ENCODE peak calls at places on chromosomes 1 and 21, in four cellular contexts. T, H, M and S are unnamed samples. For H3K4me1, the result is how much of the 10 kb centered on the place peaks cover.

GRCh38 chr1:8283058-8283884 is 34.6 kb upstream of the SLC45A1 start:
- DNase-seq in T (no peak), H (no peak), M (no peak), S (no peak)

GRCh38 chr1:158019177-158019868 is 25.9 kb downstream of the KIRREL1 start:
- DNase-seq in T (no peak), H (no peak), M (no peak), S (no peak)

GRCh38 chr1:54542962-54543539 is 5.0 kb upstream of the ACOT11 start:
- DNase-seq in T (no peak), H (no peak), M (no peak), S (no peak)

GRCh38 chr1:39700348-39700747 is 9.1 kb upstream of the HPCAL4 start:
- DNase-seq in T (no peak), H (no peak), M (no peak), S (no peak)

GRCh38 chr1:159584536-159584935 is 3.1 kb upstream of the APCS start:
- DNase-seq in T (no peak), H (no peak), M (no peak), S (no peak)

GRCh38 chr1:38209986-38210385 is 163.4 kb upstream of the POU3F1 start:
- DNase-seq in T (no peak), H (no peak), M (no peak), S (no peak)

GRCh38 chr1:29202053-29202452 is 20.4 kb upstream of the SRSF4 start:
- DNase-seq in T (no peak), H (no peak), M (no peak), S (no peak)

GRCh38 chr1:59062743-59063142 is 234.2 kb upstream of the FGGY start:
- DNase-seq in T (no peak), H (no peak), M (no peak), S (no peak)

GRCh38 chr1:23743287-23744052 is at the start of gene ELOA:
- DNase-seq in T (peak), H (no peak), M (peak), S (peak)

GRCh38 chr1:244758700-244759099 is 76.8 kb upstream of the COX20 start:
- DNase-seq in T (no peak), H (no peak), M (no peak), S (no peak)

GRCh38 chr1:244761279-244761678 is 74.2 kb upstream of the COX20 start:
- DNase-seq in T (no peak), H (no peak), M (no peak), S (no peak)

GRCh38 chr1:41312991-41313645 is 48.1 kb upstream of the FOXO6 start:
- DNase-seq in T (no peak), H (no peak), M (no peak), S (no peak)

GRCh38 chr1:110916669-110917306 is 43.8 kb downstream of the CD53 start:
- DNase-seq in T (no peak), H (no peak), M (no peak), S (no peak)

GRCh38 chr21:32455548-32455947 is 43.0 kb downstream of the EVA1C start:
- DNase-seq in T (no peak), H (no peak), M (no peak), S (no peak)

GRCh38 chr1:1788646-1789431 is 10.6 kb upstream of the NADK start:
- DNase-seq in T (peak), H (no peak), M (no peak), S (no peak)

GRCh38 chr1:78831731-78832360 is 174.7 kb downstream of the ADGRL4 start:
- DNase-seq in T (no peak), H (no peak), M (no peak), S (no peak)

GRCh38 chr1:151638074-151638775 is 26.4 kb downstream of the SNX27 start:
- DNase-seq in T (no peak), H (no peak), M (no peak), S (no peak)

GRCh38 chr1:155969377-155969791 is 9.0 kb downstream of the ARHGEF2 start:
- DNase-seq in T (peak), H (no peak), M (no peak), S (no peak)

GRCh38 chr1:167424038-167424619 is 94.2 kb downstream of the CD247 start:
- DNase-seq in T (no peak), H (no peak), M (no peak), S (no peak)

GRCh38 chr1:186213225-186213607 is 161.8 kb downstream of the TPR start:
- DNase-seq in T (no peak), H (no peak), M (no peak), S (no peak)

GRCh38 chr1:235633220-235633540 is 16.4 kb downstream of the GNG4 start:
- DNase-seq in T (no peak), H (no peak), M (no peak), S (no peak)

GRCh38 chr1:233788687-233789086 is 115.8 kb upstream of the SLC35F3 start:
- DNase-seq in T (no peak), H (no peak), M (no peak), S (no peak)

GRCh38 chr1:170530972-170531757 is 801 bp upstream of the GORAB start:
- DNase-seq in T (no peak), H (no peak), M (no peak), S (peak)

GRCh38 chr1:8004113-8004802 is 21.9 kb downstream of the ERRFI1 start:
- DNase-seq in T (peak), H (no peak), M (no peak), S (no peak)

GRCh38 chr1:226590626-226591025 is 42.1 kb downstream of the STUM start:
- DNase-seq in T (no peak), H (no peak), M (no peak), S (no peak)

GRCh38 chr1:118113261-118113660 is 71.8 kb downstream of the SPAG17 start:
- DNase-seq in T (no peak), H (no peak), M (no peak), S (no peak)

GRCh38 chr1:220084460-220084859 is 5.1 kb downstream of the BPNT1 start:
- DNase-seq in T (no peak), H (no peak), M (no peak), S (no peak)

GRCh38 chr1:55337801-55338447 is 122.8 kb upstream of the USP24 start:
- DNase-seq in T (no peak), H (no peak), M (no peak), S (no peak)

GRCh38 chr1:172630868-172631267 is 28.0 kb upstream of the FASLG start:
- DNase-seq in T (no peak), H (no peak), M (no peak), S (no peak)

GRCh38 chr21:21199342-21200102 is 201.3 kb downstream of the NCAM2 start:
- DNase-seq in T (no peak), H (no peak), M (no peak), S (no peak)

GRCh38 chr1:29653034-29653810 is 416.9 kb downstream of the PTPRU start:
- DNase-seq in T (no peak), H (peak), M (no peak), S (no peak)

GRCh38 chr1:114479134-114479533 is 31.9 kb downstream of the TRIM33 start:
- DNase-seq in T (no peak), H (no peak), M (no peak), S (no peak)

GRCh38 chr1:106621853-106622252 is 434.6 kb upstream of the PRMT6 start:
- DNase-seq in T (no peak), H (no peak), M (no peak), S (no peak)

GRCh38 chr1:41528106-41528505 is 43.6 kb upstream of the EDN2 start:
- DNase-seq in T (no peak), H (no peak), M (no peak), S (no peak)

GRCh38 chr1:59703226-59703917 is 111.4 kb upstream of the HOOK1 start:
- DNase-seq in T (no peak), H (no peak), M (no peak), S (no peak)

GRCh38 chr1:86507935-86508582 is 38.8 kb upstream of the CLCA4 start:
- DNase-seq in T (no peak), H (no peak), M (peak), S (peak)

GRCh38 chr1:206912445-206913095 is 9.2 kb downstream of the FCMR start:
- DNase-seq in T (peak), H (no peak), M (peak), S (peak)

GRCh38 chr1:57796609-57797008 is 372.7 kb upstream of the DAB1 start:
- DNase-seq in T (no peak), H (no peak), M (no peak), S (no peak)

GRCh38 chr21:31173881-31174555 is 135.7 kb upstream of the KRTAP19-8 start:
- DNase-seq in T (no peak), H (no peak), M (no peak), S (peak)

GRCh38 chr1:93715529-93716126 is 34.0 kb upstream of the BCAR3 start:
- DNase-seq in T (no peak), H (no peak), M (no peak), S (no peak)
- H3K4me1 ChIP-seq in T (under half), H (under half), M (under half), S (under half)

DNA sequence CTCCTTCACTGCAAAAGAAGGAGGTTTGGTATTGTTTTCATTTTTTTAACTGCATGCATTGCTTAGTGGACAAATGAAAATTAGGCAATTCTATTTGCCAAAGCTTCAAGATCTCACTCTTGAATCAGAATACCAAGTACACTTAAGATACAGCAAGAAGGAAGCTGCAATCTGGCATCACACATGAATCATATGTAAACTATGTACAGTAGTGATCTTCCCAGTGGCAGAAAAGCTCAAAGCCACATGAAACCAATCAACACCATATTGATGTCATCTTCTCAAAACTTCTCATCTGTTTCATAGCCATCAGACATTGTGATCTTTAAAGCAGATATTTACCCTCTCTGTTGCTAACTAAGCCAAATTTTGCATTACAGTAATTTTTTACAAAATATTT is 550.1 kb downstream of the LTN1 start:
- DNase-seq in T (no peak), H (no peak), M (no peak), S (no peak)
- H3K4me1 ChIP-seq in T (under half), H (under half), M (under half), S (under half)

GRCh38 chr1:239815074-239815473 is 276.6 kb upstream of the FMN2 start:
- DNase-seq in T (no peak), H (no peak), M (no peak), S (no peak)

GRCh38 chr1:239812580-239812979 is 279.1 kb upstream of the FMN2 start:
- DNase-seq in T (no peak), H (no peak), M (no peak), S (no peak)

GRCh38 chr1:239811211-239811902 is 280.3 kb upstream of the FMN2 start:
- DNase-seq in T (no peak), H (no peak), M (no peak), S (no peak)

GRCh38 chr1:239816090-239816812 is 275.4 kb upstream of the FMN2 start:
- DNase-seq in T (no peak), H (no peak), M (no peak), S (no peak)

DNA sequence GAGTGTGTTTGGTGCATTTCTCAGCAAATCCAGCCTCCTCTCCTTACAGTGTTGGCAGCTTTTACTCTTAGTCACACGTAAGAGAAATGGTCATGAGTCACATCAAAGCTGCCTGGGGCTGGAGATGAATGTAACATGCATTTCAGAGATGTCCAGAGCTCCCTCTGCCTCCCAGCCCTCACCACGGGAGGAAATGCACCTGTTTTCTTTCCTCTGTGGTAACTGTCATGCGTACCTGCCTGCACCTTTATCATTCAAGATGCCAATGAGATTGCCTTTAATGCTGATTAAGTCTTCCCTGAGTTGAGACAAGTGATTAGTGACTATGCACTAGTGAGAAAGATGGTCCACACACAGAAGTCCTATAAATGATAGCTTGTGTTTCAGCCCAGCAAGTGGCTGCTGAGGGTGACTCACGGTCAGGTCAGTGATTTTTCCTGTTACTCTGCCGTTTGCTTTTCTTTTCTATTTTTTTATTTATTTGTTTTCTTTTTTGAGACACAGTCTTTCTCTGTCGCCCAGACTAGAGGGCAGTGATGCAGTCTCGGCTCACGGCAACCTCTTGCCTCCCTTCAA is 277.3 kb upstream of the FMN2 start:
- DNase-seq in T (no peak), H (no peak), M (no peak), S (no peak)
- H3K4me1 ChIP-seq in T (under half), H (under half), M (under half), S (under half)

DNA sequence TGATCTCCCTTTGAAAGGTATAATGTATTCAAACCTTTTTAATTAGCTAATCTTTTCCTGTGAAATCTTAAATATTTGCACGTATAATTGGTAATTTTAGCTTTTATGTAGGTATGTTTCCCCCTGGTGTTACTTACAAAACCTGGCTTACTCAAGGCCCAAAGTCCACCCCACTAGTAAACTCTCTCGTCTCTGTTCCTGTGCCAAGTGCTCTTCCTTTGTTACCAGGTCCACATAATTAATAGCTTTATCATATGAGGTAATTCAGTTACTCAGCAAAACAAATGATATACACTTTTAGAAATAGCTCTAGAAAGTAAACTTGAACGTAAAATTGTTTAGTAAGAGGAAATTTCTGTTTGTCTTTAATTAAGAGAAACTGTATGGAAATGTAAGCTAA is 36.7 kb downstream of the NFIA start:
- DNase-seq in T (no peak), H (no peak), M (no peak), S (no peak)
- H3K4me1 ChIP-seq in T (half or more), H (half or more), M (under half), S (under half)